ENCODE peak calls at places on chromosomes 6 and 20, in six cellular contexts. S, Z, P, N, K and J are unnamed samples.

GRCh38 chr6:47681201-47681990 is 17.0 kb upstream of the ADGRF4 start:
- DNase-seq in P (no peak), K (no peak), S (no peak), Z (no peak), N (no peak), J (no peak)

GRCh38 chr6:11233936-11234573 is 1.6 kb upstream of the NEDD9 start:
- DNase-seq in K (no peak), P (peak), Z (no peak), N (no peak), S (no peak), J (no peak)

GRCh38 chr6:45685076-45685475 is 307.3 kb upstream of the SUPT3H start:
- DNase-seq in Z (no peak), K (no peak), S (no peak), N (no peak), P (no peak), J (no peak)

GRCh38 chr20:19433371-19434316 is 221.2 kb downstream of the SLC24A3 start:
- DNase-seq in Z (no peak), S (no peak), N (peak), P (no peak), K (peak), J (no peak)

GRCh38 chr20:51500311-51500710 is 42.2 kb downstream of the NFATC2 start:
- DNase-seq in N (no peak), K (peak), S (no peak), P (peak), Z (no peak), J (no peak)

GRCh38 chr20:37535443-37536132 is 7.9 kb upstream of the BLCAP start:
- DNase-seq in Z (peak), K (no peak), P (no peak), N (no peak), S (no peak), J (no peak)

GRCh38 chr20:48794360-48794759 is 33.4 kb downstream of the PREX1 start:
- DNase-seq in N (no peak), S (peak), Z (peak), P (no peak), K (no peak), J (peak)

GRCh38 chr6:150764638-150765456 is 100.7 kb upstream of the MTHFD1L start:
- DNase-seq in P (no peak), N (no peak), K (no peak), S (no peak), Z (no peak), J (no peak)

GRCh38 chr20:33915726-33916331 is 77.9 kb upstream of the RALY start:
- DNase-seq in P (peak), S (peak), N (peak), K (peak), Z (peak), J (peak)

GRCh38 chr6:10373642-10374359 is 41.1 kb downstream of the TFAP2A start:
- DNase-seq in N (no peak), Z (no peak), S (no peak), P (peak), K (no peak), J (no peak)

GRCh38 chr6:28922841-28923317 is 906 bp downstream of the TRIM27 start:
- DNase-seq in S (peak), N (peak), K (peak), Z (no peak), P (peak), J (peak)

GRCh38 chr6:61809004-61809595 is 476.9 kb downstream of the KHDRBS2 start:
- DNase-seq in S (peak), N (peak), Z (no peak), P (peak), K (peak), J (peak)

GRCh38 chr20:19121463-19121862 is 91.0 kb upstream of the SLC24A3 start:
- DNase-seq in N (no peak), K (no peak), P (no peak), S (no peak), Z (no peak), J (no peak)

GRCh38 chr20:59207742-59208357 is 44.2 kb downstream of the ZNF831 start:
- DNase-seq in K (peak), P (peak), Z (peak), N (peak), S (peak), J (peak)

GRCh38 chr6:39153766-39154397 is 38.9 kb upstream of the SAYSD1 start:
- DNase-seq in N (no peak), K (no peak), S (no peak), Z (no peak), P (no peak), J (no peak)

GRCh38 chr6:144104898-144105487 is 9.6 kb upstream of the SF3B5 start:
- DNase-seq in S (peak), N (peak), K (peak), P (peak), Z (no peak), J (peak)

GRCh38 chr20:10540636-10541493 is 105.8 kb downstream of the SLX4IP start:
- DNase-seq in N (peak), K (no peak), S (no peak), Z (no peak), P (peak), J (no peak)

GRCh38 chr20:56453347-56453746 is 15.1 kb upstream of the RTF2 start:
- DNase-seq in K (peak), P (no peak), S (no peak), Z (no peak), N (no peak), J (no peak)

GRCh38 chr6:33417127-33417902 is 592 bp downstream of the CUTA start:
- DNase-seq in S (peak), K (no peak), Z (peak), P (peak), N (peak), J (no peak)

GRCh38 chr6:112016335-112016734 is 37.6 kb upstream of the CCN6 start:
- DNase-seq in S (no peak), Z (no peak), P (peak), N (peak), K (no peak), J (no peak)

GRCh38 chr6:13507306-13507855 is 20.0 kb upstream of the GFOD1 start:
- DNase-seq in N (no peak), P (no peak), Z (no peak), S (no peak), K (no peak), J (no peak)

GRCh38 chr6:105781248-105781647 is 304.9 kb upstream of the PRDM1 start:
- DNase-seq in Z (no peak), S (no peak), N (no peak), K (no peak), P (peak), J (no peak)

GRCh38 chr20:50804453-50805348 is 9.8 kb downstream of the BCAS4 start:
- DNase-seq in K (peak), S (no peak), N (no peak), Z (no peak), P (no peak), J (no peak)

GRCh38 chr6:18263561-18264337 is 581 bp downstream of the DEK start:
- DNase-seq in K (no peak), N (peak), Z (no peak), S (peak), P (peak), J (peak)

GRCh38 chr20:51036827-51037229 is 13.9 kb upstream of the KCNG1 start:
- DNase-seq in P (peak), S (no peak), N (peak), K (no peak), Z (no peak), J (no peak)

GRCh38 chr20:49557449-49557848 is 10.5 kb downstream of the PTGIS start:
- DNase-seq in K (no peak), S (no peak), Z (no peak), P (no peak), N (no peak), J (no peak)

GRCh38 chr20:2984028-2984501 is 59.4 kb upstream of the GNRH2 start:
- DNase-seq in Z (no peak), K (peak), S (no peak), N (no peak), P (no peak), J (no peak)

DNA sequence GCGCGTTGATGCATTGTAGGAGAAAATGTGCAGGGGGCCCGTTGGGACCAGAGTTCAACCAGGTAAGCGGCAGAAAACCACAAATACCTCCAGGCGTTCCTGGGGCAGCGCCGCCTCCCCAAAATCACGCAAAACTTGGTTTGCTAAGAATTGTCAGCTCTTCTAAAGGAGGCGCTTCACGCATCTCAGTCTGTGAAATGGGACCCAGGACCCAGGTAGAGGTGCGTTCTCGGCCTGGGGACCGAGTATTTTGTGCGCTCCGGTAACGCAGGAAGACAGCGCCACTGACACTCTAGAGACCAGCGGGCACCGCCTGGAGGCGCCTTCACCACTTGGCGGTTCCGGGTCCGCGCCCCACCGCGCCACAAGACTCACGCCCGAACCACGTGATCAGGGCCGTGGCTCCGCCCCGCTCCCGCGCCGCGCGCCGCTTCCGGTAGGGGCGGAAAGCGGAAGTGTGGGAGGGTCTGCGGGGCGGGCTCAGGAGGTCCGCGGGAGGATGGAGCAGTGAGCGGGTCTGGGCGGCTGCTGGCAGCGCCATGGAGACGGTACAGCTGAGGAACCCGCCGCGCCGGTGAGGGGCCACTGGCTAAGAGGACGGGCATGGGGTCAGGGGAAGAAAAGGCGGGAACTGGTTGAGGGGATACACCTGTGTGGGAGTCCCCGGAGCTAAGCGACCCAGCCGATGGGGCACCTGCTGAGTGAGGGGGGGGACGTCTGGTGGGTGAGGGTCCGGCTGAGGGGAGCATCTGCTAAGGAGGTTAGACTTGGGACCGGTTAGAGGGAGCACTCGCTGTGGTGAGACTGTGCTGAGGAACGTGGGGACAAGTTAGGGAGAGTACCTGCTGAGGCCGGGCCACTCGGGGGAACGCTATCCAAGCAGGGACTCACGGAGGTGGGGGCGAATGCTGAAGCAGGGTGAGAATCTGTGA is at the start of gene STK4:
- DNase-seq in K (peak), N (peak), Z (peak), P (peak), S (peak), J (peak)
- TF ChIP-seq CTCF in K (peak), N (peak), Z (peak), P (peak), S (peak), J (no peak)

DNA sequence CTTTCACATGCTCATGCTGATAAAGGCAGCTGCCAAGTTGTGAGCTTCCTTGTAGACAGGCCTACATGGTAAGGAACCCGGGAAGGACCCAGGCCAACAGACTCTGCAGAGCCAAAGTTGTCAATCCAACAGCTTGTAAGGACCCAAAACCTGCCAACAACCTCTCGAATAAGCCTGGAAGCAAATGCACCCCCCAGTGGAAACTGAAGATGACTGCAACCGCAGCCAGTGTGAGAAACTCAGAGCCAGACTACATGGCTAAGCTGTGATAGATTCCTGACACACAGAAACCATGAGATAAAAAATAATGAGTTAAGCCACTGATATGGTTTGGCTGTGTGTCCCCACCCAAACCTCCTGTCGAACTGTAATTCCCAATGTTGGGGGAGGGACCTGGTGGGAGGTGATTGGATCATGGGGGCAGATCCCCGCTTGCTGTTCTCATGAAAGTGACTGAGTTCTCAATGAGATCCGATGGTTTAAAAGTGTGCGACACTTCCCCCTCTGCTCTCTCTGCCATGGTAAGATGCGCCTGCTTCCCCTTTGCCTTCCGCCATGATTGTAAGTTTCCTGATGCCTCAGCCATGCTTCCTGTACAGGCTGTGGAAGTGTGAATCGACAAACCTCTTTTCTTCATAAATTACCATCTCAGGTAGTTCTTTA is 18.8 kb upstream of the CLPSL2 start:
- DNase-seq in N (peak), S (peak), Z (peak), K (peak), P (peak), J (peak)
- TF ChIP-seq CTCF in N (peak), S (peak), Z (peak), K (peak), P (peak), J (no peak)

GRCh38 chr6:133631421-133631820 is 257.5 kb upstream of the TCF21 start:
- DNase-seq in Z (no peak), N (peak), K (no peak), S (no peak), P (no peak), J (no peak)
- TF ChIP-seq CTCF in Z (no peak), N (peak), K (no peak), S (no peak), P (no peak), J (no peak)

DNA sequence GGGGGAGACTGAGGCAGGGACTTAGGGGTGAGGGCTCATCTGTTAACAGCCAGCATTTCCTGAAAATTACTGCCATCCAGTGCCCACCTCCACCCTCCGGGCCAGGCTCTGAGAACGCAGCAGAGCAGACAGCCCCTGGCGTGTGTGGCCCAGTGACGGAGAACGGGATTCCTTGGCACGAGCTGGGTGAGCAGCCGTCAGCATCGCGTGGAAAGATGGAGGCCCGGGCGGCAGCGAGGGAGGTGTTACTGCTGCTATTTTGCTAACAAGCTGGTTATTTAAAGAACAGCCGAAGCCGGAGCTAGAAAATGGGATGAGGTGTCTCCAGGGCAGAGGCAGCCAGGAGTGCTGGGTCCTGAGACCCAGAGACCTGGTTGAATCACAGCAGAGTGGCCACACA is 62.7 kb downstream of the DLGAP4 start:
- DNase-seq in K (no peak), Z (no peak), N (no peak), P (no peak), S (no peak), J (no peak)
- TF ChIP-seq CTCF in K (no peak), Z (no peak), N (no peak), P (no peak), S (no peak), J (no peak)

GRCh38 chr6:164167873-164168405 is 753.4 kb downstream of the QKI start:
- DNase-seq in S (no peak), N (no peak), P (no peak), K (no peak), Z (no peak), J (no peak)
- TF ChIP-seq CTCF in S (no peak), N (no peak), P (no peak), K (no peak), Z (no peak), J (no peak)

GRCh38 chr6:130831598-130831997 is 4.4 kb downstream of the SMLR1 start:
- DNase-seq in N (no peak), Z (no peak), K (no peak), S (no peak), P (no peak), J (no peak)
- TF ChIP-seq CTCF in N (no peak), Z (no peak), K (no peak), S (no peak), P (no peak), J (no peak)